ENCODE peak calls at places on chromosome 12, in eight cellular contexts. I is DND-41, C is HCT116, U is lower lobe of right lung, H is NB4, Y is cardiac fibroblast, J is ascending aorta, R is fibroblast of pulmonary artery. F is an unnamed sample.

GRCh38 chr12:106773286-106773685 is 1.2 kb upstream of the RIC8B start:
- DNase-seq in I (no peak), C (no peak), U (no peak), H (peak), Y (no peak), J (no peak), R (no peak), F (peak)

GRCh38 chr12:71551529-71551928 is 111.9 kb downstream of the LGR5 start:
- DNase-seq in I (no peak), C (peak), U (no peak), H (peak), Y (peak), J (no peak), R (peak), F (no peak)

GRCh38 chr12:65182012-65182739 is 12.8 kb downstream of the LEMD3 start:
- DNase-seq in I (no peak), C (no peak), U (no peak), H (no peak), Y (no peak), J (no peak), R (no peak), F (no peak)

GRCh38 chr12:46152456-46152855 is 116.4 kb downstream of the SLC38A1 start:
- DNase-seq in I (no peak), C (no peak), U (no peak), H (no peak), Y (no peak), J (no peak), R (peak), F (no peak)

GRCh38 chr12:8564656-8565055 is 24.0 kb upstream of the CLEC4E start:
- DNase-seq in I (no peak), C (no peak), U (no peak), H (no peak), Y (no peak), J (no peak), R (no peak), F (peak)

GRCh38 chr12:45050751-45051489 is at the start of gene DBX2:
- DNase-seq in I (no peak), C (no peak), U (peak), H (no peak), Y (peak), J (no peak), R (no peak), F (no peak)

GRCh38 chr12:83954071-83954789 is 958.4 kb downstream of the SLC6A15 start:
- DNase-seq in I (no peak), C (no peak), U (no peak), H (no peak), Y (no peak), J (no peak), R (no peak), F (no peak)

GRCh38 chr12:28611501-28611900 is 421.2 kb downstream of the CCDC91 start:
- DNase-seq in I (no peak), C (no peak), U (no peak), H (no peak), Y (no peak), J (no peak), R (no peak), F (no peak)

GRCh38 chr12:16526693-16527092 is 79.3 kb downstream of the LMO3 start:
- DNase-seq in I (no peak), C (peak), U (no peak), H (no peak), Y (peak), J (no peak), R (peak), F (no peak)

GRCh38 chr12:6458281-6459003 is 6.6 kb downstream of the TAPBPL start:
- DNase-seq in I (no peak), C (no peak), U (no peak), H (no peak), Y (no peak), J (peak), R (no peak), F (no peak)
- H3K4me3 ChIP-seq in I (no peak), C (no peak), U (no peak), H (no peak), Y (no peak), J (no peak), R (no peak), F (no peak)

DNA sequence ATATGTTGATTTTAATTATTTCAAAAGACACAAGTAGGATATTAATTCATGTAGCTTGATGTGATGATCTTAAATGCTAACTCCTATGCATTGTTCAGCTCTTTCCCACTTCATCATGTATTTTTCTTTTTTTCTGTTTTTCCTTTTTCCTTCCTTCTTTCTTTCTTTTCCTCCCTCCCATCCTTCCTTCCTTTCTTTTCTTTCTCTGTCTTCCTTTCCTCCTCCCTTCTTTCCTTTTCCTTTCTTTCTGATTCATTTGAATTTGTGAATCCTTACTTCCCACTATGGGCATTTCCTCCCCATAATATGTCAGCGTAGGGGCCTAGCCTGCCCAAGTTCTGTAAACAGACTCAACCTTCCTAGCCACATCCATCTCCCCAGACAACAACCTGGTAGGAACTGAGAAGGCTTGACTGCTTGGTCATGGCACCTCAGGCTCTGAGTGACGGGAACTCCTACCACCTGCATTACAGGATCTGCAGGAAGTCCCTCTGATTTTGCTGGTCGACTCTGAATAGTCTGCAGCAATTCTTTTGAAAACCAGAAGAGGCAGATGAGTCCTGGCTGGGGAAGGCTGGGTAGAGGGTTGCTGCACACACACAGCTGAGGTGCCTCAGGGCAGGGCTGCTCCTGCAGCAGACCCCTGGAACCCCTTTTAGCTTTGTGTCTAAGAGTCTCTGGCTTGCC is 33.4 kb upstream of the BHLHE41 start:
- DNase-seq in I (no peak), C (no peak), U (no peak), H (peak), Y (no peak), J (no peak), R (no peak), F (no peak)
- TF ChIP-seq CTCF in I (no peak), C (no peak), U (no peak), H (no peak), Y (no peak), J (no peak), R (no peak), F (no peak)

DNA sequence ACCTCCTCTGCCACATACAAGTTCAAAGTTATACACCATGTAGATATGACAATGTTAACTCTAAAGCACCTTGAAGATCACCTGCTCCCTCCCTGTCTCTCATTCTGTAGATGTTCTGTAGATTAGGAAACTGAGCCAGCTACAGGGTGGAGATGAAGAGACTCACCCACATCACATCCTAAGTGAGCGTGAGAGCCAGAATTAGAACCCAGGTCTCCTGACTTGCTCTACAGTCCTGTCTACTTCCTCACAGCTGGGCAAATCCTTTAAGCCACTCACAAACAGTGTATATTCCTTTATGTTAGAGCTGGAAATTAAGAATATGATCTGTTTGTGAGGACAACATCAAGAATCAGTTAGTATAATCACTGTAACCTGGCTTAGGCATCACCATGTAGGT is 1.8 kb downstream of the APPL2 start:
- DNase-seq in I (no peak), C (no peak), U (no peak), H (no peak), Y (no peak), J (no peak), R (no peak), F (no peak)
- H3K4me3 ChIP-seq in I (no peak), C (no peak), U (peak), H (no peak), Y (peak), J (peak), R (peak), F (peak)

DNA sequence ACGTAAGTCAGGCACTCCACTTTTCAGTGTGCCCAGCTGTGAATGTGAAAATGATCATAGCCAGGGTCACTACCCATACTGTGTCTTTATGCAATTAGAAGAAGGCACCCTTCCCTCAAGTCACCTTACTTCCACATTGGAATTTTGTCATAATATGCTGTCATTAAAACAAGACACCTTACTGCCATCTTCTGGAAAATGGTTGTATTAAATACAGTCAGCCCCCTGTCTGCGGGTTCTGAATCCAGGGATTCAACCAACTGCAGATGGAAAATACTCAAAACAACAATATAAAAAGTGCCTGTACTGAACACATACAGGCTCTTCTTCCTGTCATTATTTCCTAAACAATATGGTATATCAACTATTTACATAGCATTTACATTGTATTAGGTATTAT is 70.2 kb upstream of the TBX5 start:
- DNase-seq in I (no peak), C (peak), U (no peak), H (peak), Y (peak), J (no peak), R (peak), F (no peak)
- TF ChIP-seq CTCF in I (peak), C (peak), U (peak), H (peak), Y (peak), J (no peak), R (peak), F (peak)

GRCh38 chr12:52929538-52929937 is 19.4 kb upstream of the KRT18 start:
- DNase-seq in I (no peak), C (no peak), U (no peak), H (no peak), Y (no peak), J (no peak), R (no peak), F (no peak)
- H3K4me3 ChIP-seq in I (no peak), C (no peak), U (no peak), H (no peak), Y (no peak), J (no peak), R (no peak), F (no peak)

GRCh38 chr12:11204173-11204572 is 17.4 kb upstream of the TAS2R42 start:
- DNase-seq in I (no peak), C (no peak), U (no peak), H (no peak), Y (no peak), J (no peak), R (no peak), F (no peak)

DNA sequence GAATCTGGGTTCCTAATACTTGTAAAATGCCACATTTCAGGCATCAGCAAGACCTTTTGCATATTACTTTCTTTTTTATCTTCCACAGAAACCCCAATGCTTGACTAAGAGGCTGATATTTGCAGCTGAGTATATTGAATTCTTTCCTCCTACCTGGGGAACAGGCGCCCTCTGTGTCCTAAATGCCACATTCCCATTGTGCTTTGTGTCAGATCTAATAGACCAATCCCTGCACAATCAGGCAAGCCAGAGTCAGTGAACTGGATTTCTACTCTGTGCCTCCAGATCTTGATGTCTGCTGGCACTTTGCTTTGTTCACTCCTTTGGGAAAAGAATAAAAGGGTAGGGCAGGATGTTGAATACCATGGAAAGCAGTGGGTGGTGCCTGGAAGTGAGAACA is 22.4 kb upstream of the TAS2R42 start:
- DNase-seq in I (no peak), C (no peak), U (no peak), H (no peak), Y (no peak), J (no peak), R (no peak), F (no peak)
- TF ChIP-seq CTCF in I (peak), C (no peak), U (no peak), H (no peak), Y (no peak), J (no peak), R (no peak), F (no peak)

DNA sequence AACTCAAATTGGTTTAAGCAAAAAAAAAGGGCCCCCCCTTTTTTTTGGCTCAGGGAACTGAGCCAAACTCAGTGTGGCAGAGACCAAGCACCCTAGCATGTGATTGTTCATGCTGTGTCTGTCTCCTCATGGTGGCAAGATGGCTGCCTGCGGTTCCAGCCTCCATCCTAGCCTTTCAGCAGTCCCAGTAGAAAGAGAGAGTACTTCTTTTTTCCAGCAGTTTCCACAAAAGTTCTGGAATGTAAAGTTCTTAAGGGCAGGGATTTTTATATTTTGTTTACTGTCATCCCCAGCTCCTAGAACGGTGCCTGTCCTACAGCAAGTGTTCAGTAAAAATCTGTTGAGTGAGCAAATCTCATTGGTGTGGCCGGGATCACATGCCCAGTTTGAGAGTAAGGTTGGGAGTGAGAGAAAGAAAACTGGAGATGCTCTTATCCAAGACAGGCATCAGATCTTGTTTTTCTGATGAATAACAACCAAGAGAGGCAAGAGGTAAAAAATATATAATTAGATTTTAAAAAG is 22.5 kb downstream of the CHST11 start:
- DNase-seq in I (no peak), C (no peak), U (no peak), H (no peak), Y (no peak), J (no peak), R (no peak), F (no peak)
- H3K4me3 ChIP-seq in I (no peak), C (no peak), U (no peak), H (no peak), Y (no peak), J (no peak), R (no peak), F (no peak)

GRCh38 chr12:1517007-1517406 is 77.4 kb downstream of the FBXL14 start:
- DNase-seq in I (peak), C (no peak), U (no peak), H (peak), Y (peak), J (no peak), R (peak), F (no peak)
- TF ChIP-seq CTCF in I (peak), C (peak), U (no peak), H (peak), Y (peak), J (no peak), R (peak), F (peak)

GRCh38 chr12:119666900-119667576 is 895 bp upstream of the PRKAB1 start:
- DNase-seq in I (no peak), C (no peak), U (no peak), H (peak), Y (no peak), J (no peak), R (no peak), F (no peak)
- H3K4me3 ChIP-seq in I (peak), C (peak), U (peak), H (peak), Y (peak), J (peak), R (peak), F (peak)

GRCh38 chr12:93415723-93416464 is 25.9 kb downstream of the UBE2N start:
- DNase-seq in I (no peak), C (no peak), U (no peak), H (no peak), Y (peak), J (no peak), R (peak), F (no peak)

GRCh38 chr12:93422050-93422449 is 19.7 kb downstream of the UBE2N start:
- DNase-seq in I (no peak), C (no peak), U (no peak), H (no peak), Y (no peak), J (no peak), R (no peak), F (no peak)

GRCh38 chr12:93417967-93418480 is 23.7 kb downstream of the UBE2N start:
- DNase-seq in I (no peak), C (no peak), U (no peak), H (no peak), Y (no peak), J (no peak), R (no peak), F (no peak)

DNA sequence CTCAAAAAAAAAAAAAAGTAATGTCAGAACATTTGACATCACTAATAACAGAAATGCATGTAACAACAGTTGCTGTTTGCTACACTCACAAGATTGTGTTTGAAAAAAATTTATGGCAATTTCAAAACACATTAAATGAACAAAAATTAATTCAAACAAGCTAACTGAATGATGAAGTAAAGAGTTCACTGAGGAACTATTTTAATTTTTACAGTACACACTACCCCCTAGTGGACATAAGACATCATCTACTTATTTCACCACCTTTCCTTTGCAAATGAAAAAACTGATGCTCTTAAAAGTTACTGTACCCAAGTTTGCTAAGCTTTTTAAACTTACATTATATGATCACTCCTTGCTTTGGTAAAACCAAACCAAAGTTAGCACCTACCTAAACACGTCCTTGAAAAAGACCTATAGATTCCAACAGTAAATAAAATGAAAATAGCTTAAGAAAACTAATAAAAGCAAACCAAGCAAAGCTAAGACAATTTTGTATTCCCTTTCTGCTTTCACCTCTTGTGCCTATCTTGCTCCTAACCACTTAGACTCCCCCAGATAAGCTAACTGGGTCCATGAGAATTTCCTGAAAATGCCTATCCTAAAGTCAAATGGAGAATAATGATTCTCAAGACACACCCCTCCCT is 22.2 kb downstream of the UBE2N start:
- DNase-seq in I (no peak), C (no peak), U (no peak), H (peak), Y (peak), J (no peak), R (peak), F (no peak)
- TF ChIP-seq CTCF in I (peak), C (peak), U (peak), H (peak), Y (peak), J (peak), R (peak), F (peak)

F was measured in esophagus muscularis mucosa.